ENCODE peak calls at places on chromosomes 11 and 22, in five cellular contexts. S, T, L, Y and A are unnamed samples.

GRCh38 chr11:10658621-10659338 is 34.8 kb downstream of the IRAG1 start:
- DNase-seq in S (no peak), T (no peak), L (no peak), Y (no peak), A (no peak)

GRCh38 chr22:35116817-35117216 is 50.9 kb downstream of the ISX start:
- DNase-seq in S (no peak), T (no peak), L (no peak), Y (no peak), A (no peak)

GRCh38 chr11:117950999-117951961 is 22.1 kb upstream of the TMPRSS13 start:
- DNase-seq in S (no peak), T (no peak), L (no peak), Y (no peak), A (no peak)

GRCh38 chr22:31947296-31947695 is 3.0 kb downstream of the YWHAH start:
- DNase-seq in S (no peak), T (peak), L (peak), Y (no peak), A (no peak)

GRCh38 chr11:126886636-126887035 is 113.9 kb downstream of the KIRREL3 start:
- DNase-seq in S (no peak), T (no peak), L (no peak), Y (no peak), A (no peak)

GRCh38 chr22:24386814-24387550 is 40.4 kb upstream of the ADORA2A start:
- DNase-seq in S (no peak), T (no peak), L (peak), Y (no peak), A (no peak)

GRCh38 chr22:49670610-49671330 is 156.9 kb downstream of the BRD1 start:
- DNase-seq in S (peak), T (no peak), L (no peak), Y (no peak), A (no peak)

GRCh38 chr22:28252539-28252938 is 333.5 kb upstream of the PITPNB start:
- DNase-seq in S (no peak), T (no peak), L (no peak), Y (no peak), A (no peak)

GRCh38 chr22:38226853-38227649 is 25.3 kb downstream of the MAFF start:
- DNase-seq in S (no peak), T (no peak), L (no peak), Y (no peak), A (no peak)

GRCh38 chr11:104152941-104153340 is 11.0 kb downstream of the PDGFD start:
- DNase-seq in S (no peak), T (no peak), L (no peak), Y (no peak), A (no peak)

GRCh38 chr11:73194034-73194507 is 24.0 kb upstream of the P2RY2 start:
- DNase-seq in S (peak), T (no peak), L (no peak), Y (no peak), A (no peak)

GRCh38 chr11:64605656-64606585 is 14.9 kb downstream of the SLC22A12 start:
- DNase-seq in S (no peak), T (no peak), L (no peak), Y (no peak), A (no peak)

GRCh38 chr11:118318112-118319030 is 13.8 kb downstream of the CD3E start:
- DNase-seq in S (no peak), T (no peak), L (no peak), Y (no peak), A (no peak)

GRCh38 chr11:61514050-61514917 is 5.7 kb downstream of the LRRC10B start:
- DNase-seq in S (no peak), T (no peak), L (no peak), Y (no peak), A (no peak)

GRCh38 chr11:27312110-27312509 is 50.9 kb downstream of the CCDC34 start:
- DNase-seq in S (no peak), T (no peak), L (no peak), Y (no peak), A (no peak)

GRCh38 chr11:113304916-113305315 is 9.5 kb upstream of the TTC12 start:
- DNase-seq in S (no peak), T (no peak), L (no peak), Y (no peak), A (no peak)

GRCh38 chr22:37464181-37464580 is 22.0 kb downstream of the MFNG start:
- DNase-seq in S (no peak), T (no peak), L (peak), Y (no peak), A (peak)

GRCh38 chr11:121595717-121596156 is 143.0 kb upstream of the SORL1-AS1 start:
- DNase-seq in S (peak), T (peak), L (peak), Y (no peak), A (peak)

GRCh38 chr11:104898685-104899013 is 389 bp upstream of the CASP12 start:
- DNase-seq in S (no peak), T (no peak), L (peak), Y (no peak), A (no peak)

GRCh38 chr11:88402784-88403183 is 65.2 kb upstream of the CTSC start:
- DNase-seq in S (no peak), T (no peak), L (peak), Y (no peak), A (no peak)

GRCh38 chr11:34395916-34396555 is 38.2 kb upstream of the ABTB2 start:
- DNase-seq in S (no peak), T (peak), L (peak), Y (no peak), A (peak)

GRCh38 chr11:11451501-11452005 is 98.5 kb upstream of the CSNK2A3 start:
- DNase-seq in S (no peak), T (no peak), L (no peak), Y (peak), A (peak)

GRCh38 chr11:108788565-108789199 is 123.8 kb downstream of the DDX10 start:
- DNase-seq in S (no peak), T (peak), L (peak), Y (no peak), A (no peak)

GRCh38 chr11:70092959-70093358 is 14.8 kb downstream of the ANO1 start:
- DNase-seq in S (no peak), T (no peak), L (no peak), Y (no peak), A (no peak)

GRCh38 chr11:67356867-67357561 is 3.7 kb upstream of the POLD4 start:
- DNase-seq in S (peak), T (peak), L (peak), Y (peak), A (peak)

GRCh38 chr11:96158126-96158525 is 184.9 kb downstream of the MAML2 start:
- DNase-seq in S (no peak), T (no peak), L (no peak), Y (no peak), A (peak)

GRCh38 chr11:75924966-75925784 is 110.2 kb downstream of the UVRAG start:
- DNase-seq in S (no peak), T (no peak), L (peak), Y (no peak), A (no peak)